ENCODE peak calls at places on chromosome 15, in nine cellular contexts. One of them, this sample, is unnamed.

GRCh38 chr15:79339588-79340314 is 28.8 kb downstream of the TMED3 start:
- DNase-seq in GM12891: no peak
- DNase-seq in gastrocnemius medialis: no peak
- DNase-seq in stomach: no peak
- DNase-seq in ovary: no peak
- DNase-seq in adrenal gland: no peak
- DNase-seq in sigmoid colon: no peak
- DNase-seq in H54: peak; percentile 9
- DNase-seq in prostate gland: no peak
- DNase-seq in this sample: no peak

GRCh38 chr15:90558182-90558581 is 28.5 kb downstream of the CRTC3 start:
- DNase-seq in stomach: no peak
- DNase-seq in sigmoid colon: peak; percentile 77
- DNase-seq in ovary: peak; percentile 41
- DNase-seq in adrenal gland: peak; percentile 52
- DNase-seq in prostate gland: no peak
- DNase-seq in gastrocnemius medialis: no peak
- DNase-seq in H54: no peak
- DNase-seq in GM12891: no peak
- DNase-seq in this sample: no peak

GRCh38 chr15:51416129-51416528 is 74.7 kb downstream of the GLDN start:
- DNase-seq in stomach: no peak
- DNase-seq in ovary: no peak
- DNase-seq in gastrocnemius medialis: no peak
- DNase-seq in sigmoid colon: no peak
- DNase-seq in H54: no peak
- DNase-seq in GM12891: no peak
- DNase-seq in adrenal gland: no peak
- DNase-seq in prostate gland: no peak
- DNase-seq in this sample: no peak

GRCh38 chr15:32888221-32888761 is 170.5 kb downstream of the GREM1 start:
- DNase-seq in sigmoid colon: no peak
- DNase-seq in adrenal gland: no peak
- DNase-seq in ovary: no peak
- DNase-seq in gastrocnemius medialis: no peak
- DNase-seq in GM12891: no peak
- DNase-seq in H54: no peak
- DNase-seq in stomach: no peak
- DNase-seq in prostate gland: no peak
- DNase-seq in this sample: no peak

GRCh38 chr15:51661072-51661471 is 20.2 kb upstream of the SCG3 start:
- DNase-seq in gastrocnemius medialis: no peak
- DNase-seq in GM12891: no peak
- DNase-seq in stomach: no peak
- DNase-seq in prostate gland: no peak
- DNase-seq in H54: no peak
- DNase-seq in ovary: no peak
- DNase-seq in sigmoid colon: no peak
- DNase-seq in adrenal gland: no peak
- DNase-seq in this sample: no peak

GRCh38 chr15:34119291-34119690 is 17.4 kb downstream of the PGBD4 start:
- DNase-seq in GM12891: no peak
- DNase-seq in sigmoid colon: no peak
- DNase-seq in prostate gland: no peak
- DNase-seq in ovary: no peak
- DNase-seq in adrenal gland: no peak
- DNase-seq in H54: no peak
- DNase-seq in stomach: no peak
- DNase-seq in gastrocnemius medialis: no peak
- DNase-seq in this sample: no peak

GRCh38 chr15:72911658-72912057 is 128.1 kb upstream of the ADPGK start:
- DNase-seq in sigmoid colon: no peak
- DNase-seq in gastrocnemius medialis: no peak
- DNase-seq in prostate gland: no peak
- DNase-seq in GM12891: no peak
- DNase-seq in adrenal gland: no peak
- DNase-seq in ovary: no peak
- DNase-seq in stomach: no peak
- DNase-seq in H54: no peak
- DNase-seq in this sample: no peak

GRCh38 chr15:60941448-60941847 is 287.7 kb downstream of the RORA start:
- DNase-seq in GM12891: no peak
- DNase-seq in adrenal gland: no peak
- DNase-seq in gastrocnemius medialis: no peak
- DNase-seq in sigmoid colon: no peak
- DNase-seq in H54: no peak
- DNase-seq in ovary: no peak
- DNase-seq in stomach: no peak
- DNase-seq in prostate gland: no peak
- DNase-seq in this sample: no peak

GRCh38 chr15:56533741-56534416 is 68.9 kb upstream of the MNS1 start:
- DNase-seq in sigmoid colon: no peak
- DNase-seq in ovary: no peak
- DNase-seq in H54: no peak
- DNase-seq in adrenal gland: no peak
- DNase-seq in GM12891: no peak
- DNase-seq in stomach: no peak
- DNase-seq in gastrocnemius medialis: no peak
- DNase-seq in prostate gland: no peak
- DNase-seq in this sample: no peak

GRCh38 chr15:48427960-48428547 is 96.8 kb downstream of the DUT start:
- DNase-seq in stomach: no peak
- DNase-seq in GM12891: no peak
- DNase-seq in prostate gland: no peak
- DNase-seq in gastrocnemius medialis: no peak
- DNase-seq in sigmoid colon: no peak
- DNase-seq in adrenal gland: no peak
- DNase-seq in H54: peak; percentile 6
- DNase-seq in ovary: no peak
- DNase-seq in this sample: no peak

GRCh38 chr15:78368671-78369070 is 28.5 kb downstream of the CRABP1 start:
- DNase-seq in prostate gland: no peak
- DNase-seq in stomach: no peak
- DNase-seq in H54: no peak
- DNase-seq in gastrocnemius medialis: no peak
- DNase-seq in adrenal gland: no peak
- DNase-seq in ovary: no peak
- DNase-seq in sigmoid colon: no peak
- DNase-seq in GM12891: no peak
- DNase-seq in this sample: no peak

GRCh38 chr15:29736012-29736744 is 86.1 kb downstream of the TJP1 start:
- DNase-seq in prostate gland: no peak
- DNase-seq in ovary: no peak
- DNase-seq in sigmoid colon: no peak
- DNase-seq in stomach: no peak
- DNase-seq in H54: no peak
- DNase-seq in adrenal gland: no peak
- DNase-seq in GM12891: no peak
- DNase-seq in gastrocnemius medialis: no peak
- DNase-seq in this sample: no peak

DNA sequence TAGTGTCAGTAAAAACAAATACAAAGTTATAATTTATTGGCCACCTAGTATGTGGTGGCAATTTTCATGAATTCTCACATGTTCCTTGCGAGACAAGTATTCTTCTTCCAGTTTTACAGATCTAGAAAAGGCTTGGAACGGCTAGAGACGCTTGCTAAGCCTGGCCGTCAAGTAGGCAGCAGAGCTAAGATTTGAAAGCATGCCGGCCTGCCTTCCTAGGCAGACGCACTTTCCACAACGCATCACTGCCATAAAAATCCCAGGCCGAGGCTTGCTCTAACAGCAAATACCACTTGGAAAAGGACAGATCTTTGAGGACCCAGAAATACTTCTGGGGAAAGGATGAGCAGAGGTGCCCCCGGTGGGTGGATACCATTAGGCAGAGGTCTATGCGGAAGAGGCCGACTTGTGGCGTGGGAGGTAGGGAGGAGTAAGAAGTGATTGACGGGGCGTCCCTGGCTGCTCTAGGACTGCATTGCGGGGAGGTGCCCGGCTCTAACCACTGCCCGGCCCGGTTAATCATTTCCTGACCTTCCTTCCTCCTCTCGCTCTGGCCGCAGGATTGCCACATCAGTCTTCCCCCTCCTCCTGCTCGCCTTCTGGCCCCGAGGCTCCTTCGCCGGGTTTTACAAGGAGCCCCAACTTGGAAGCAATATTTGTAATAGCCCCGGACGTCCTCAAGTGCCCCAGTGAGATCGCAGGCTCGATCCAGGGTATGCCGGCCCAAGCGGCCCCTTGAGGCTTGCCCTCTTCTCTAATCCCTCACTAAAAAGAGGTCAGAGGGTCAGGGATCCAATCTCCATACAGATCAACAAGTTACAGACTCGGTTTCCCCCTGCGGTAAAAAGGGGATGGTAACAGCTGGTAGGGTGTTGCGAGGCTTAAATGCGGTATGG is 1.3 kb upstream of the USP3 start:
- DNase-seq in sigmoid colon: peak; percentile 95
- DNase-seq in H54: peak; percentile 47
- DNase-seq in prostate gland: peak; percentile 65
- DNase-seq in ovary: peak; percentile 87
- DNase-seq in GM12891: peak; percentile 51
- DNase-seq in adrenal gland: peak; percentile 92
- DNase-seq in gastrocnemius medialis: peak; percentile 81
- DNase-seq in stomach: peak; percentile 96
- DNase-seq in this sample: peak; percentile 88
- TF ChIP-seq POLR2A in sigmoid colon: peak; percentile 79
- TF ChIP-seq POLR2A in H54: no peak
- TF ChIP-seq POLR2A in prostate gland: no peak
- TF ChIP-seq POLR2A in ovary: peak; percentile 59
- TF ChIP-seq POLR2A in GM12891: no peak
- TF ChIP-seq POLR2A in adrenal gland: peak; percentile 73
- TF ChIP-seq POLR2A in gastrocnemius medialis: peak; percentile 42
- TF ChIP-seq POLR2A in stomach: no peak
- TF ChIP-seq POLR2A in this sample: peak; percentile 47

GRCh38 chr15:41543521-41543870 is 561 bp downstream of the RPAP1 start:
- DNase-seq in prostate gland: no peak
- DNase-seq in sigmoid colon: no peak
- DNase-seq in stomach: no peak
- DNase-seq in gastrocnemius medialis: no peak
- DNase-seq in ovary: no peak
- DNase-seq in H54: no peak
- DNase-seq in GM12891: no peak
- DNase-seq in adrenal gland: no peak
- DNase-seq in this sample: no peak

GRCh38 chr15:41550066-41550805 is 6.2 kb upstream of the RPAP1 start:
- DNase-seq in adrenal gland: no peak
- DNase-seq in ovary: no peak
- DNase-seq in sigmoid colon: no peak
- DNase-seq in gastrocnemius medialis: no peak
- DNase-seq in prostate gland: no peak
- DNase-seq in H54: no peak
- DNase-seq in stomach: no peak
- DNase-seq in GM12891: no peak
- DNase-seq in this sample: no peak

GRCh38 chr15:41544650-41545015 is 576 bp upstream of the RPAP1 start:
- DNase-seq in adrenal gland: no peak
- DNase-seq in stomach: peak; percentile 42
- DNase-seq in prostate gland: no peak
- DNase-seq in GM12891: no peak
- DNase-seq in ovary: peak; percentile 36
- DNase-seq in gastrocnemius medialis: no peak
- DNase-seq in sigmoid colon: peak; percentile 79
- DNase-seq in H54: no peak
- DNase-seq in this sample: peak; percentile 83

GRCh38 chr15:41546846-41547786 is 3.1 kb upstream of the RPAP1 start:
- DNase-seq in ovary: no peak
- DNase-seq in adrenal gland: peak; percentile 76
- DNase-seq in gastrocnemius medialis: no peak
- DNase-seq in H54: no peak
- DNase-seq in sigmoid colon: no peak
- DNase-seq in stomach: no peak
- DNase-seq in prostate gland: no peak
- DNase-seq in GM12891: no peak
- DNase-seq in this sample: no peak

GRCh38 chr15:41545218-41545617 is 1.2 kb upstream of the RPAP1 start:
- DNase-seq in sigmoid colon: no peak
- DNase-seq in H54: no peak
- DNase-seq in stomach: no peak
- DNase-seq in prostate gland: no peak
- DNase-seq in ovary: no peak
- DNase-seq in gastrocnemius medialis: no peak
- DNase-seq in adrenal gland: no peak
- DNase-seq in GM12891: no peak
- DNase-seq in this sample: no peak
- TF ChIP-seq POLR2A in sigmoid colon: no peak
- TF ChIP-seq POLR2A in H54: no peak
- TF ChIP-seq POLR2A in stomach: no peak
- TF ChIP-seq POLR2A in prostate gland: no peak
- TF ChIP-seq POLR2A in ovary: no peak
- TF ChIP-seq POLR2A in gastrocnemius medialis: no peak
- TF ChIP-seq POLR2A in adrenal gland: no peak
- TF ChIP-seq POLR2A in GM12891: no peak
- TF ChIP-seq POLR2A in this sample: no peak

GRCh38 chr15:89119489-89120478 is 31.5 kb downstream of the ABHD2 start:
- DNase-seq in gastrocnemius medialis: no peak
- DNase-seq in adrenal gland: no peak
- DNase-seq in GM12891: no peak
- DNase-seq in ovary: no peak
- DNase-seq in stomach: no peak
- DNase-seq in H54: no peak
- DNase-seq in sigmoid colon: no peak
- DNase-seq in prostate gland: peak; percentile 56
- DNase-seq in this sample: no peak
- TF ChIP-seq POLR2A in gastrocnemius medialis: no peak
- TF ChIP-seq POLR2A in adrenal gland: no peak
- TF ChIP-seq POLR2A in GM12891: no peak
- TF ChIP-seq POLR2A in ovary: no peak
- TF ChIP-seq POLR2A in stomach: no peak
- TF ChIP-seq POLR2A in H54: no peak
- TF ChIP-seq POLR2A in sigmoid colon: no peak
- TF ChIP-seq POLR2A in prostate gland: no peak
- TF ChIP-seq POLR2A in this sample: no peak

DNA sequence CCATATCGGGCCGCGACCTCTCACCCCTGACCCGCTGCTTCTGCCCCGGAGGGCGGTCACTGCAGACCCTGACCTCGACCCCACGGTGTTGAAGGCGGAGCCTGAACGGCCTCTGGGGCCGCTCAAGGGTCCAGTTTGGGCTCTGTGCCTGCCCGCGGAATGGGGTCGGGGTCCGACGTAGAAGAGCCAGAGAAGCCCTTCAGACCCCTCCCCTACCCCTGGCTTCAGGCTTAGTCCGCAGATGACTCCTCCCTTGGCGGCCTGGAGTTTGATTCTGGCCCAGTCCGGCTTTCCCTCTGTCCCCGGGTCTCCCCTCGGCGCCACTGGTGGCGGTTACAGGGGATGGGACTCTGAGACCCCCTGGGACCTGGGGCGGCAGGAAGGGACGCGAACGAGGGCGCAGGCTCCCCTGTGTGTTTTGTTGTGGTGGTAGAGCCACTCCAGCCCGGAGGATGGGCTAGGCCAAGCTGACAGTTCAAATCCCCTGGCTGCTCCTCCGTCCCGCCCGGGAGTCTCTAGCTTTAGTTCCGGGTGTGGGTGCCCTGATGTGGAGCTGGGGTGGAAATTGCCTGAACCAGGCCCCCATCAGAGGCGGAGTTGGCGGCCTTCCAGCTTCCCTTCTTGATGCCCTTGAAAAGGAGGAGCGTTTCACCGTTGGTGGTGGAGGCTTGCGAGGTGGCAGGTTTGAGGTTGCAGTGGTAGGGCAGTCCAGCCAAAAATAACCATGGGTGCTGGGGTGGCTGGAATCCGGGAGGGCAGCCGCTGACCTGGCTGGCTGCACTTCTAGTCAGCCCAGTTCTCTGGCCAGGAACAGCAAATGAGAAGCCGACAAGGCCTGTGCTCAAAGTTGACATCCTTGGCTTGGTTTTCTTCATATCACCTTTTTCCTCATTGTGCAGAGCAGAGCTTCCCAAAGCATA is 644 bp downstream of the CLK3 start:
- DNase-seq in H54: peak; percentile 46
- DNase-seq in gastrocnemius medialis: peak; percentile 51
- DNase-seq in sigmoid colon: peak; percentile 89
- DNase-seq in prostate gland: peak; percentile 45
- DNase-seq in stomach: peak; percentile 87
- DNase-seq in adrenal gland: peak; percentile 92
- DNase-seq in GM12891: peak; percentile 50
- DNase-seq in ovary: peak; percentile 75
- DNase-seq in this sample: peak; percentile 71
- TF ChIP-seq POLR2A in H54: peak; percentile 33
- TF ChIP-seq POLR2A in gastrocnemius medialis: no peak
- TF ChIP-seq POLR2A in sigmoid colon: peak; percentile 51
- TF ChIP-seq POLR2A in prostate gland: peak; percentile 58
- TF ChIP-seq POLR2A in stomach: no peak
- TF ChIP-seq POLR2A in adrenal gland: peak; percentile 39
- TF ChIP-seq POLR2A in GM12891: no peak
- TF ChIP-seq POLR2A in ovary: no peak
- TF ChIP-seq POLR2A in this sample: no peak

This sample was measured in breast epithelium.